ENCODE peak calls at places on chromosomes 7 and 10, in nine cellular contexts. N is fibroblast of villous mesenchyme, A is HCT116, E is Caco-2, U is hepatocyte, B is AG04450, V is fibroblast of pulmonary artery, I is endodermal cell, C is astrocyte of the cerebellum. K is an unnamed sample.

GRCh38 chr7:1314908-1315450 is 82.3 kb downstream of the UNCX start:
- DNase-seq in V (no peak), A (no peak), N (no peak), E (no peak), I (no peak), B (no peak), U (no peak), C (no peak), K (no peak)

GRCh38 chr10:113713297-113713982 is 33.7 kb downstream of the CASP7 start:
- DNase-seq in I (no peak), V (no peak), U (no peak), B (no peak), A (no peak), N (no peak), C (no peak), E (no peak), K (no peak)

GRCh38 chr10:71222541-71223364 is 10.4 kb downstream of the UNC5B start:
- DNase-seq in A (no peak), B (no peak), I (peak; percentile 84), N (no peak), U (no peak), E (peak; percentile 48), V (no peak), C (no peak), K (no peak)

GRCh38 chr10:68550747-68551411 is 9.3 kb upstream of the TET1 start:
- DNase-seq in E (peak; percentile 84), N (peak; percentile 87), I (peak; percentile 88), B (peak; percentile 55), V (peak; percentile 90), C (peak; percentile 78), U (peak; percentile 76), A (peak; percentile 81), K (no peak)

GRCh38 chr10:111130471-111130870 is 53.6 kb downstream of the ADRA2A start:
- DNase-seq in I (peak; percentile 52), N (no peak), C (no peak), E (no peak), V (no peak), A (no peak), B (no peak), U (no peak), K (no peak)

GRCh38 chr7:55365103-55365679 is at the start of gene LANCL2:
- DNase-seq in B (no peak), A (no peak), E (no peak), V (peak; percentile 49), I (no peak), C (no peak), N (peak; percentile 29), U (no peak), K (no peak)

GRCh38 chr10:127193125-127193524 is 3.3 kb downstream of the INSYN2A start:
- DNase-seq in B (peak; percentile 24), E (no peak), U (no peak), V (no peak), C (peak; percentile 67), N (peak; percentile 12), A (no peak), I (no peak), K (no peak)

GRCh38 chr10:59668081-59668480 is 41.6 kb downstream of the SLC16A9 start:
- DNase-seq in E (no peak), C (no peak), U (no peak), N (peak; percentile 73), I (no peak), V (no peak), A (no peak), B (no peak), K (no peak)

GRCh38 chr7:36601596-36601995 is 122.7 kb downstream of the AOAH start:
- DNase-seq in U (no peak), I (no peak), N (no peak), E (no peak), C (no peak), B (no peak), V (no peak), A (no peak), K (no peak)

GRCh38 chr10:89332092-89332633 is 4.4 kb downstream of the IFIT3 start:
- DNase-seq in B (no peak), U (peak; percentile 56), V (peak; percentile 66), A (no peak), N (peak; percentile 97), C (peak; percentile 57), I (no peak), E (no peak), K (no peak)

GRCh38 chr10:97830064-97830463 is 19.6 kb upstream of the GOLGA7B start:
- DNase-seq in B (no peak), I (no peak), V (no peak), A (no peak), C (no peak), E (no peak), N (no peak), U (no peak), K (no peak)

GRCh38 chr10:117860823-117861222 is 185.9 kb downstream of the RAB11FIP2 start:
- DNase-seq in A (peak; percentile 44), E (no peak), V (peak; percentile 25), U (no peak), I (no peak), C (no peak), N (peak; percentile 31), B (no peak), K (no peak)

GRCh38 chr10:689433-690226 is at the start of gene DIP2C:
- DNase-seq in C (peak; percentile 42), B (peak; percentile 41), V (peak; percentile 81), I (peak; percentile 85), U (peak; percentile 94), E (peak; percentile 75), N (peak; percentile 77), A (peak; percentile 16), K (no peak)

GRCh38 chr10:129741978-129742741 is 221.9 kb downstream of the EBF3 start:
- DNase-seq in V (no peak), U (no peak), A (no peak), N (no peak), B (no peak), E (peak; percentile 20), I (no peak), C (no peak), K (no peak)

GRCh38 chr10:130200156-130201042 is 64.2 kb downstream of the GLRX3 start:
- DNase-seq in I (no peak), E (no peak), A (no peak), U (no peak), N (no peak), B (no peak), V (no peak), C (no peak), K (no peak)

DNA sequence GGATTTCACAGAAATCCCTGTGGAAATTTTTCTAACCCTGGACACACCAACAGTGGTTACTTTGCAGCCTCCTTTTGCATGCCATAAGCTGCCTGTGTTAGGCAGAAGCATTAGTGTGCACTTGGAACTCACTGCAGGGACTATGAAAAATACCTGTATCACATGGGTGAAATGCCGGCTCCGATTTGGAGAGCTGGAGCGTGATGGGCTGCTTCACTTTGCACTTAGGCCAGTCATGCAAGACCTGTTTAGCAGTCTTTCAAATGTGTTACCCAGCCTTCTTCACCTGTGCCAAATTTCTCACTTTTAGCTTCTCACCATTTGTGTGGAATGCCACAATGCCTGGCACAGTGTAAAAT is 11.3 kb downstream of the NCOA4 start:
- DNase-seq in V (no peak), E (no peak), I (no peak), C (no peak), N (no peak), U (no peak), B (no peak), A (no peak), K (no peak)
- H3K4me3 ChIP-seq in V (no peak overlapping the region), E (no peak overlapping the region), I (no peak overlapping the region), C (no peak overlapping the region), N (no peak overlapping the region), U (no peak overlapping the region), B (no peak overlapping the region), A (no peak overlapping the region), K (no peak overlapping the region)

GRCh38 chr10:52776471-52776903 is 3.9 kb upstream of the MBL2 start:
- DNase-seq in E (no peak), N (no peak), B (no peak), C (no peak), U (no peak), A (no peak), I (no peak), V (no peak), K (no peak)

GRCh38 chr10:52780391-52781155 is 8.0 kb upstream of the MBL2 start:
- DNase-seq in C (no peak), U (no peak), E (no peak), V (no peak), B (no peak), A (no peak), N (no peak), I (no peak), K (no peak)

GRCh38 chr10:52777414-52777813 is 4.8 kb upstream of the MBL2 start:
- DNase-seq in V (no peak), I (no peak), U (no peak), N (no peak), C (no peak), A (no peak), B (no peak), E (no peak), K (no peak)

GRCh38 chr10:52779541-52780390 is 7.2 kb upstream of the MBL2 start:
- DNase-seq in A (peak; percentile 45), E (peak; percentile 89), C (peak; percentile 34), V (peak; percentile 73), U (peak; percentile 87), N (peak; percentile 56), B (peak; percentile 15), I (peak; percentile 97), K (no peak)

GRCh38 chr10:52778511-52779392 is 6.2 kb upstream of the MBL2 start:
- DNase-seq in C (no peak), A (peak; percentile 24), N (peak; percentile 38), V (peak; percentile 57), E (no peak), I (peak; percentile 78), B (no peak), U (no peak), K (no peak)
- TF ChIP-seq CTCF in C (peak; percentile 78), A (peak; percentile 81), N (peak; percentile 64), V (peak; percentile 75), E (peak; percentile 12), I (peak; percentile 76), B (peak; percentile 64), U (peak; percentile 22), K (peak; percentile 81)

DNA sequence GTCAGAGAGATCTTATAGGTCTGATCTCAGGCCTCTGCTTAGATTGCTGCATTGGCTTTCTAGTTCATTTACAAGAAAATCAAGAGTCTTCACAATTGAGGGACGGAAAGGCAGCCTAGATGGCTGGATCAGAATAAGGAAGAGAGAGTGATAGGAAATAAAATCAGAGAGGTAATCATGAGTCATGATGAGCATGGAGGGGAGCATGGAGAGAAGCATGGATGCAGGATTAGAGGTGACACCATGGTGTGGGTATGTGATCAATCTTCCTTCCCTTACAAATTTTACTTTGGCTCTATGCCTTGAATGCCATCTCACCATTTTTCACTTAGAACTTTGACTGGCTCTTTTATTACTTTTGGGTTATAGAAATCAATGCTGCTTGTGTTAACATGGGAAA is 1.4 kb downstream of the BCCIP start:
- DNase-seq in A (no peak), V (peak; percentile 8), I (peak; percentile 15), N (no peak), B (no peak), C (no peak), U (no peak), E (no peak), K (no peak)
- H3K4me3 ChIP-seq in A (peak overlapping the region; percentile 82), V (peak overlapping the region; percentile 88), I (peak overlapping the region; percentile 97), N (peak overlapping the region; percentile 100), B (peak overlapping the region; percentile 96), C (peak overlapping the region; percentile 64), U (peak overlapping the region; percentile 70), E (peak overlapping the region; percentile 73), K (peak overlapping the region; percentile 100)

DNA sequence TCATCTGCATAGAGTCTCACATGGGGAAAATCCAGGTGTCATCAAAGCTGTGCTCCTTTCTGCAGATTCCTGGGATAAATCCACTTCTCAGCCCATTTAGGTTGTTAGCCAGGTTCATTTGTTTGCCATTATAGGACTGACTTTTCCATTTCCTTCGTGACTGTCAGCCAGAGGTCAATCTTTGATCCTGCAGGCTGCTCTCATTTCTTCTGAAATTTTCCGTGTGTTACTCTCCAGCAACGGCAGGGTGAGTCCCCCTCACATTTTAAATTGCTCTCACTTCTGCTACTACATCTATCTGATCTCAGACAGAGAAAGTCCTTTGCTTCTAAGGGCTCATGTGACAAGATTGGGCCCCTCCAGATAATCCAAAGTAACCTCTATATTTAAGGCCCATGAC is 150.7 kb upstream of the BET1 start:
- DNase-seq in B (no peak), V (no peak), I (peak; percentile 59), N (no peak), E (no peak), A (no peak), U (no peak), C (no peak), K (no peak)
- TF ChIP-seq CTCF in B (no peak), V (no peak), I (peak; percentile 12), N (no peak), E (no peak), A (no peak), U (no peak), C (no peak), K (no peak)